ENCODE peak calls at places on chromosomes 16 and 17, in five cellular contexts. Z is transverse colon, Q is spleen, H is breast epithelium, Y is esophagus muscularis mucosa. U is an unnamed sample.

GRCh38 chr17:65193305-65194293 is 56.4 kb downstream of the RGS9 start:
- DNase-seq in Z (no peak), Q (no peak), H (peak), Y (no peak), U (no peak)

GRCh38 chr17:77022766-77023165 is 118.0 kb upstream of the SEC14L1 start:
- DNase-seq in Z (no peak), Q (no peak), H (no peak), Y (no peak), U (no peak)

GRCh38 chr17:12627776-12628491 is 37.8 kb upstream of the MYOCD start:
- DNase-seq in Z (no peak), Q (no peak), H (no peak), Y (no peak), U (no peak)

GRCh38 chr17:8413321-8413720 is 15.7 kb upstream of the RNF222 start:
- DNase-seq in Z (no peak), Q (no peak), H (no peak), Y (no peak), U (no peak)

GRCh38 chr17:75517277-75517865 is 1.0 kb downstream of the TSEN54 start:
- DNase-seq in Z (peak), Q (peak), H (no peak), Y (no peak), U (no peak)

GRCh38 chr16:23877107-23878070 is 41.6 kb downstream of the PRKCB start:
- DNase-seq in Z (no peak), Q (no peak), H (no peak), Y (no peak), U (no peak)

GRCh38 chr17:7854851-7855642 is at the start of gene TMEM88:
- DNase-seq in Z (no peak), Q (peak), H (no peak), Y (no peak), U (no peak)

GRCh38 chr16:30122621-30123160 is 329 bp downstream of the MAPK3 start:
- DNase-seq in Z (no peak), Q (no peak), H (no peak), Y (no peak), U (no peak)

GRCh38 chr17:80475949-80476876 is at the start of gene NPTX1:
- DNase-seq in Z (no peak), Q (no peak), H (no peak), Y (no peak), U (no peak)

GRCh38 chr16:5580320-5580719 is 482.7 kb upstream of the EEF2KMT start:
- DNase-seq in Z (no peak), Q (no peak), H (no peak), Y (no peak), U (no peak)

GRCh38 chr17:63106050-63106449 is 140.0 kb downstream of the TANC2 start:
- DNase-seq in Z (no peak), Q (no peak), H (no peak), Y (no peak), U (no peak)

GRCh38 chr17:65530985-65531507 is 30.4 kb downstream of the AXIN2 start:
- DNase-seq in Z (no peak), Q (peak), H (no peak), Y (no peak), U (no peak)

GRCh38 chr17:52410781-52411180 is 252.3 kb upstream of the CA10 start:
- DNase-seq in Z (no peak), Q (no peak), H (no peak), Y (no peak), U (no peak)

GRCh38 chr17:39755550-39756375 is 18.0 kb downstream of the GRB7 start:
- DNase-seq in Z (peak), Q (peak), H (no peak), Y (no peak), U (no peak)

GRCh38 chr17:39665642-39666221 is 583 bp downstream of the TCAP start:
- DNase-seq in Z (no peak), Q (peak), H (no peak), Y (no peak), U (no peak)

GRCh38 chr16:30069575-30070462 is 4.3 kb downstream of the ALDOA start:
- DNase-seq in Z (no peak), Q (no peak), H (no peak), Y (no peak), U (no peak)

GRCh38 chr17:81509687-81510523 is 2.7 kb downstream of the ACTG1 start:
- DNase-seq in Z (no peak), Q (no peak), H (no peak), Y (no peak), U (no peak)

GRCh38 chr17:17173921-17174320 is 32.2 kb downstream of the PLD6 start:
- DNase-seq in Z (no peak), Q (no peak), H (no peak), Y (no peak), U (no peak)

GRCh38 chr16:84266451-84266850 is 26.6 kb upstream of the KCNG4 start:
- DNase-seq in Z (peak), Q (no peak), H (no peak), Y (no peak), U (peak)

DNA sequence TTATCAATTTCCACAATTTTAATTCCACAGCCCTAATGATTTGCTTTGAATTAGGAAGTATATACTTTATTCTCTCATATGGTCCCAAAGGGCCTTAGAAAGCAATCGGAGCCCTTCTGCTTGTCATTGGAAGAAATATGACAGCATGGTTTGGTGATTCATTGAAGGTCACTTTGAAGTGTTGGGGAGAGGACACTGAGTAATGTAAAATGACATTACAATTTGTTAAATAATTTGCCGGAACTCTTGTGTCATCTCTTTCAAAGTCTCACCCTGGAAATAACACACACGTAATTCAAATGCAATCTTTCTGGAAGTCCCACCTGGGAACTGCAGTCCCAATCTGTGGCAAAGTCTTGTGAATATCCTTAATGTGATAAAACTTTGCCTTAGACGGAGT is 59.8 kb downstream of the BMERB1 start:
- DNase-seq in Z (no peak), Q (no peak), H (no peak), Y (no peak), U (no peak)
- TF ChIP-seq POLR2AphosphoS5 in Z (peak), Q (no peak), H (no peak), Y (peak), U (no peak)

DNA sequence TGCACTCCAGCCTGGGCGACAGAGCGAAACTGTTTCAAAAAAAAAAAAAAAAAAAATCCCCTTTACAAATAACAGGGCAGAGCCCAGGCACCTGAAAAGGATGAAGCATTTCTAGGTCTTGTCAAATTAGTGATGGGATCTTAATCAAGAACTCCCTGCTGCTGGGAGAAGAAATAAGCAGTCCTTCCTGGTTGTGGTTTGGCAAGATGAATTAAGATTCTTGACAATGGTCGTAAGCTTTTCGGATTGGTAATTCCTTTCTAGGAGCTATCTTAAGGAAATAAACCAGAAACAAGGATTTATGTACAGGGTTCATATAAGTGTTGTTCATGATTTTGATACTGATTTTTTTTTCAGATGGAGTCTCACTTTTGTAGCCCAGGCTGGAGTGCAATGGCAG is 1.3 kb upstream of the CHST6 start:
- DNase-seq in Z (no peak), Q (no peak), H (no peak), Y (no peak), U (no peak)
- TF ChIP-seq POLR2AphosphoS5 in Z (no peak), Q (no peak), H (no peak), Y (no peak), U (no peak)

GRCh38 chr17:48647964-48648245 is 21.7 kb upstream of the HOXB9 start:
- DNase-seq in Z (no peak), Q (no peak), H (no peak), Y (no peak), U (no peak)
- TF ChIP-seq POLR2AphosphoS5 in Z (no peak), Q (no peak), H (no peak), Y (no peak), U (no peak)

GRCh38 chr16:3717235-3718018 is at the start of gene TRAP1:
- DNase-seq in Z (peak), Q (peak), H (peak), Y (peak), U (peak)

GRCh38 chr16:3718628-3719027 is 1.3 kb upstream of the TRAP1 start:
- DNase-seq in Z (no peak), Q (no peak), H (no peak), Y (no peak), U (no peak)

GRCh38 chr16:3715430-3715829 is 1.9 kb downstream of the TRAP1 start:
- DNase-seq in Z (no peak), Q (no peak), H (no peak), Y (no peak), U (no peak)

GRCh38 chr16:3718019-3718391 is 681 bp upstream of the TRAP1 start:
- DNase-seq in Z (no peak), Q (no peak), H (no peak), Y (no peak), U (no peak)

GRCh38 chr16:3716831-3717234 is 491 bp downstream of the TRAP1 start:
- DNase-seq in Z (peak), Q (no peak), H (no peak), Y (no peak), U (no peak)
- TF ChIP-seq POLR2AphosphoS5 in Z (no peak), Q (no peak), H (no peak), Y (no peak), U (no peak)

DNA sequence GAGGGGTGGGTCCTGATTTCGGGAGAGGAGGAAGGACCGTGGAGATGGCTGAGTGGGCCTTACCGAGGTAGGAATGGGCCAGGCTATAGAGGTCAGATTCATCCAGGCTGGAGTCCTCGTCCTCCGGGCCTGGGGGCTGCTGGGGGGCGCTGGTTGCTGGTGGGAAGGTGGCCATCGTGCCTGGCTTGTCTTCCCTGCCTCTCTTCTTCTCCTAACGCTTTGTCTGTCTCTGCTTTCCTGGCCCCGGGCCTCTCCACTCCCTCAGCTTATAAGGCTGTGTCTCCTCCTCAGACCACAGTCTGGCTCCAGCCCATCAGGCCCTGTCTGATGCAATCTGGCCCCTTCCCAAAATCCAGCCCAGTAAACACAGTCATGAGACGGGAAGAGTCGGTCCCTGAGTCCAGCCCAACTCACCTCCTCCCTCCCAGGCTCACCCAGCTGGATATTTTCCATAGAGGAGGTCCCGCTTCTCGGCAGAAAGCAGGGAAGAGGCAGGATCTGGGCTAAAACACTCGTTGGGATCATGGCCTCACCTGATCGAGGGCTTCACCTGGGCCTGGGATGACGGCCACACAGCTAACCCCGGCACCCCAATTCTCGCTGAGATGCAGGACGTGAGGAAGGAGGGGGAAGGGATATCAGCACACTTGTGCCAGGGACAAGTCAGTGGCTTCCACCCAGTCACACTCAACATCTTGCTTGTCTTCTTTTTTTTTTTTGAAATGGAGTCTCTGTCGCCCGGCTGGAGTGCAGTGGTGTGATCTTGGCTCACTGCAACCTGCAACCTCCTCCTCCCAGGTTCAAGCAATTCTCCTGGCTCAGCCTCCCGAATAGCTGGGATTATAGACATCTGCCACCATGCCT is at the start of gene NUPR1:
- DNase-seq in Z (peak), Q (no peak), H (peak), Y (peak), U (no peak)
- TF ChIP-seq POLR2AphosphoS5 in Z (peak), Q (peak), H (peak), Y (peak), U (no peak)